ENCODE peak calls at places on chromosomes 7 and 10, in ten cellular contexts. O is upper lobe of right lung, R is A549, T is cardiac muscle cell, W is PC-9, H is IMR-90, U is lung, P is tibial artery, Z is stomach, V is brain microvascular endothelial cell. L is an unnamed sample.

GRCh38 chr7:130365511-130366441 is 14.5 kb upstream of the CPA1 start:
- DNase-seq in V (no peak), T (peak), U (no peak), Z (peak), O (no peak), W (no peak), P (peak), R (no peak), H (peak), L (peak)

GRCh38 chr10:12844796-12845524 is 156.6 kb downstream of the CCDC3 start:
- DNase-seq in W (peak), P (peak), Z (no peak), R (peak), O (no peak), T (peak), U (no peak), H (peak), V (peak), L (no peak)

GRCh38 chr10:112124859-112125258 is 58.7 kb downstream of the GPAM start:
- DNase-seq in V (no peak), R (no peak), O (no peak), T (no peak), P (no peak), H (no peak), W (no peak), Z (no peak), U (no peak), L (no peak)

GRCh38 chr7:131880078-131880477 is 323.6 kb upstream of the PODXL start:
- DNase-seq in P (no peak), Z (no peak), R (no peak), U (no peak), W (no peak), T (no peak), H (no peak), V (no peak), O (no peak), L (no peak)

GRCh38 chr7:123070702-123071286 is 75.3 kb upstream of the TAS2R16 start:
- DNase-seq in T (peak), R (peak), O (no peak), U (no peak), W (peak), P (no peak), V (peak), H (no peak), Z (no peak), L (no peak)

GRCh38 chr10:108597031-108597430 is 1326.3 kb downstream of the XPNPEP1 start:
- DNase-seq in H (no peak), W (no peak), Z (no peak), O (no peak), T (peak), U (no peak), V (no peak), P (no peak), R (no peak), L (no peak)

GRCh38 chr10:51892965-51893658 is 193.7 kb upstream of the CSTF2T start:
- DNase-seq in H (peak), O (no peak), Z (no peak), T (peak), P (no peak), U (no peak), R (peak), V (peak), W (no peak), L (peak)

GRCh38 chr10:3526721-3527120 is 258.3 kb downstream of the KLF6 start:
- DNase-seq in W (no peak), O (no peak), Z (no peak), T (peak), H (peak), U (no peak), R (no peak), P (no peak), V (peak), L (no peak)

GRCh38 chr10:5618829-5619228 is 47.6 kb downstream of the ASB13 start:
- DNase-seq in T (peak), R (no peak), Z (no peak), P (peak), H (no peak), O (no peak), U (no peak), V (no peak), W (no peak), L (no peak)

GRCh38 chr7:104898434-104898833 is 115.6 kb upstream of the KMT2E start:
- DNase-seq in P (no peak), Z (no peak), T (no peak), O (no peak), U (no peak), V (no peak), H (no peak), W (no peak), R (no peak), L (no peak)

GRCh38 chr10:121627810-121628209 is 29.6 kb upstream of the FGFR2 start:
- DNase-seq in R (no peak), Z (no peak), U (no peak), H (no peak), P (peak), V (no peak), T (no peak), O (no peak), W (no peak), L (no peak)

GRCh38 chr10:80110986-80111385 is 21.5 kb upstream of the PLAC9 start:
- DNase-seq in U (no peak), Z (no peak), H (no peak), R (no peak), T (peak), O (no peak), P (no peak), V (no peak), W (no peak), L (no peak)

GRCh38 chr7:6160191-6160623 is 112.2 kb downstream of the CYTH3 start:
- DNase-seq in T (peak), U (peak), H (peak), W (peak), Z (peak), V (peak), R (peak), O (peak), P (peak), L (peak)

GRCh38 chr7:14233026-14233897 is 243.8 kb upstream of the ETV1 start:
- DNase-seq in H (peak), R (no peak), T (peak), P (no peak), U (no peak), O (no peak), Z (no peak), V (peak), W (peak), L (no peak)

GRCh38 chr10:133257489-133258065 is 19.1 kb downstream of the ADAM8 start:
- DNase-seq in H (no peak), T (peak), O (peak), U (peak), Z (peak), W (peak), V (no peak), P (peak), R (peak), L (peak)

GRCh38 chr7:133040178-133040577 is 41.7 kb downstream of the CHCHD3 start:
- DNase-seq in R (no peak), Z (no peak), T (no peak), V (no peak), W (no peak), P (no peak), H (no peak), U (no peak), O (no peak), L (no peak)

GRCh38 chr10:43390791-43391190 is 18.2 kb downstream of the HNRNPF start:
- DNase-seq in R (peak), P (no peak), W (no peak), T (peak), V (peak), O (no peak), Z (no peak), U (no peak), H (peak), L (peak)

GRCh38 chr10:62590305-62590704 is 214.2 kb upstream of the ADO start:
- DNase-seq in O (no peak), W (no peak), T (no peak), U (no peak), H (peak), Z (no peak), P (no peak), V (no peak), R (no peak), L (no peak)

GRCh38 chr10:15485684-15486316 is 114.7 kb upstream of the FAM171A1 start:
- DNase-seq in V (peak), P (peak), U (peak), O (no peak), R (no peak), Z (no peak), H (no peak), W (no peak), T (peak), L (no peak)

GRCh38 chr10:96416643-96417042 is 57.8 kb upstream of the OPALIN start:
- DNase-seq in W (no peak), P (no peak), Z (no peak), V (no peak), O (no peak), T (peak), H (no peak), U (peak), R (no peak), L (no peak)

GRCh38 chr7:94509879-94510581 is 421 bp downstream of the CASD1 start:
- DNase-seq in H (peak), Z (peak), W (peak), O (peak), V (peak), R (peak), T (peak), P (peak), U (peak), L (peak)

GRCh38 chr10:19142967-19143366 is 94.4 kb downstream of the MALRD1 start:
- DNase-seq in P (no peak), T (no peak), R (no peak), W (no peak), U (no peak), H (no peak), Z (no peak), O (no peak), V (no peak), L (no peak)

GRCh38 chr7:99563650-99564049 is 5.2 kb downstream of the ZNF655 start:
- DNase-seq in R (peak), P (no peak), V (peak), Z (no peak), T (peak), W (peak), U (no peak), O (no peak), H (peak), L (no peak)

GRCh38 chr7:47314728-47315601 is 266.9 kb downstream of the TNS3 start:
- DNase-seq in R (no peak), V (peak), H (peak), P (no peak), W (no peak), Z (no peak), U (no peak), O (no peak), T (peak), L (no peak)

GRCh38 chr10:58851606-58852005 is 324.8 kb upstream of the PHYHIPL start:
- DNase-seq in U (no peak), O (no peak), Z (no peak), R (no peak), W (no peak), H (peak), V (peak), P (no peak), T (no peak), L (no peak)

GRCh38 chr7:152761116-152761748 is 1.7 kb downstream of the ACTR3B start:
- DNase-seq in Z (no peak), H (peak), V (peak), W (no peak), O (no peak), R (no peak), P (no peak), T (no peak), U (no peak), L (no peak)

GRCh38 chr7:151433721-151434400 is 6.1 kb downstream of the CRYGN start:
- DNase-seq in T (no peak), V (no peak), O (peak), H (no peak), W (no peak), U (no peak), Z (no peak), R (no peak), P (no peak), L (no peak)

GRCh38 chr7:101018271-101019167 is 1.4 kb upstream of the MUC17 start:
- DNase-seq in R (peak), Z (no peak), P (no peak), H (no peak), V (no peak), T (no peak), O (no peak), U (no peak), W (no peak), L (no peak)

GRCh38 chr7:45575501-45576248 is 1.5 kb downstream of the ADCY1 start:
- DNase-seq in U (no peak), R (no peak), W (no peak), O (no peak), V (no peak), H (no peak), T (no peak), Z (no peak), P (peak), L (no peak)

GRCh38 chr7:101465131-101465530 is 102.5 kb downstream of the COL26A1 start:
- DNase-seq in P (no peak), H (no peak), Z (no peak), O (no peak), U (no peak), R (no peak), T (no peak), W (no peak), V (no peak), L (no peak)

GRCh38 chr10:35409094-35409582 is 72.8 kb downstream of the CCNY start:
- DNase-seq in V (peak), Z (no peak), H (peak), O (no peak), W (peak), R (no peak), T (peak), P (no peak), U (no peak), L (no peak)

GRCh38 chr7:144378651-144379050 is 23.4 kb downstream of the ARHGEF5 start:
- DNase-seq in H (no peak), R (no peak), Z (no peak), W (no peak), U (no peak), P (peak), V (no peak), T (no peak), O (no peak), L (no peak)

GRCh38 chr10:112842832-112843360 is 107.2 kb upstream of the TCF7L2 start:
- DNase-seq in Z (no peak), H (peak), P (no peak), U (no peak), R (no peak), O (no peak), W (no peak), V (peak), T (peak), L (no peak)

GRCh38 chr7:79785556-79785955 is 332.1 kb upstream of the MAGI2 start:
- DNase-seq in H (peak), V (no peak), W (no peak), T (no peak), U (no peak), P (no peak), R (no peak), O (no peak), Z (no peak), L (no peak)

GRCh38 chr10:86234553-86235270 is 131.9 kb downstream of the GRID1 start:
- DNase-seq in V (no peak), R (no peak), O (no peak), W (no peak), T (no peak), H (no peak), Z (no peak), U (no peak), P (no peak), L (no peak)

GRCh38 chr7:155190608-155191536 is 106.8 kb upstream of the INSIG1 start:
- DNase-seq in U (peak), O (no peak), W (peak), R (peak), V (peak), Z (peak), H (no peak), P (no peak), T (peak), L (peak)

GRCh38 chr7:67713651-67714050 is 717.0 kb downstream of the TYW1 start:
- DNase-seq in V (no peak), P (no peak), Z (no peak), O (no peak), U (no peak), R (no peak), T (no peak), W (no peak), H (no peak), L (no peak)

GRCh38 chr7:158067219-158067930 is 520.2 kb downstream of the PTPRN2 start:
- DNase-seq in U (no peak), H (no peak), T (no peak), Z (no peak), V (no peak), O (peak), R (no peak), W (no peak), P (no peak), L (no peak)

GRCh38 chr10:104041891-104042535 is 43.7 kb downstream of the COL17A1 start:
- DNase-seq in Z (no peak), W (no peak), T (no peak), O (no peak), P (no peak), H (no peak), U (no peak), R (no peak), V (no peak), L (no peak)

GRCh38 chr10:104043854-104044253 is 41.8 kb downstream of the COL17A1 start:
- DNase-seq in W (no peak), P (no peak), T (no peak), R (no peak), V (no peak), Z (no peak), O (no peak), U (no peak), H (no peak), L (no peak)

GRCh38 chr10:104043185-104043830 is 42.4 kb downstream of the COL17A1 start:
- DNase-seq in W (no peak), V (peak), Z (no peak), H (no peak), R (no peak), P (no peak), T (no peak), O (no peak), U (no peak), L (no peak)

GRCh38 chr10:104046651-104047050 is 39.0 kb downstream of the COL17A1 start:
- DNase-seq in P (no peak), H (no peak), V (no peak), R (no peak), Z (no peak), T (no peak), O (no peak), U (no peak), W (no peak), L (no peak)

GRCh38 chr10:104045151-104046089 is 40.3 kb downstream of the COL17A1 start:
- DNase-seq in U (peak), R (peak), Z (peak), P (no peak), T (peak), V (peak), W (peak), H (peak), O (no peak), L (peak)
- TF ChIP-seq CTCF in U (no peak), R (peak), Z (peak), P (peak), T (peak), V (peak), W (peak), H (peak), O (peak), L (peak)

DNA sequence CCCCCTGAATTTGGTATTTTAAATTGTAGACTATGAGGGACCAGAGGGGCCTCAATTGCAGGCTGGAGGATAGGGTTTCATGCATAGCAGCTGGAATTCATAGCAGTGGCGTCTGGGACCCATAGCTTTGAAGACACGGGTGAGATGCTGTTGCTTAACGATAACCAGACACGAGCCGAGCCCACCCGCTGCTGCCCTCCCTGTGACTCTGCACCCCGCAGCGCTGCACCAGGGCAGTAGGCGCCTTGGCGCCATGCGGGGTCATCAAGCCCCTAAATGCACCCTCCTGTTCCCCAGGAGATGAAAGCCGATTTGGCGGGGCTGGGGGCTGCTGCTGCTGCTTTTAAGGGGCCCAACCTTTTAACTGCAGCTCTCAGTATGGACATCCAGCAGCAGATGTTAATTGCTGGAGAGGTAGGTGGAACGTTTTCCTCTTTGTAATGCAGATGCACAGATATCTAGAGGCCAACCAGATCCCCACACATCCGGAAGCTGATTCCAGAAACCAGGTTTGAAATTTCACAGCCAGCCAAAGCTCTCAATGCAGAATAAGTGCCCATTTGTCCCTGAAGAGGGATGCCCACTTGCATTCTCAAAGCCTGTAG is 62.1 kb downstream of the EEPD1 start:
- DNase-seq in V (no peak), P (no peak), O (no peak), W (no peak), Z (no peak), T (no peak), R (no peak), H (no peak), U (no peak), L (no peak)
- H3K27ac ChIP-seq in V (no peak), P (no peak), O (no peak), W (no peak), Z (peak), T (peak), R (no peak), H (no peak), U (no peak), L (no peak)

GRCh38 chr10:83995932-83996331 is 143.4 kb upstream of the GHITM start:
- DNase-seq in V (no peak), W (no peak), P (no peak), R (no peak), O (no peak), U (no peak), Z (no peak), H (no peak), T (no peak), L (no peak)
- H3K4me3 ChIP-seq in V (no peak), W (no peak), P (no peak), R (no peak), O (no peak), U (no peak), Z (no peak), H (no peak), T (no peak), L (no peak)

GRCh38 chr7:23074443-23075244 is 30.9 kb upstream of the KLHL7 start:
- DNase-seq in Z (no peak), V (no peak), W (no peak), O (no peak), P (no peak), U (no peak), R (no peak), T (peak), H (peak), L (no peak)

GRCh38 chr7:23076774-23077173 is 28.8 kb upstream of the KLHL7 start:
- DNase-seq in W (no peak), P (no peak), V (no peak), T (no peak), H (no peak), O (no peak), U (no peak), Z (no peak), R (no peak), L (no peak)

GRCh38 chr7:23075571-23075970 is 30.0 kb upstream of the KLHL7 start:
- DNase-seq in P (no peak), U (no peak), R (no peak), Z (no peak), O (no peak), V (no peak), H (no peak), W (no peak), T (no peak), L (no peak)

GRCh38 chr7:23072916-23073315 is 32.7 kb upstream of the KLHL7 start:
- DNase-seq in W (no peak), P (no peak), Z (no peak), T (no peak), H (no peak), R (no peak), O (no peak), V (no peak), U (no peak), L (no peak)

GRCh38 chr7:23072043-23072442 is 33.5 kb upstream of the KLHL7 start:
- DNase-seq in R (peak), O (no peak), Z (no peak), V (no peak), U (no peak), W (no peak), P (no peak), T (peak), H (peak), L (no peak)
- TF ChIP-seq CTCF in R (peak), O (peak), Z (no peak), V (peak), U (no peak), W (no peak), P (no peak), T (peak), H (peak), L (no peak)

GRCh38 chr10:110206988-110207804 is at the start of gene MXI1:
- DNase-seq in R (peak), P (peak), V (peak), Z (peak), U (peak), H (peak), T (peak), W (peak), O (peak), L (peak)
- H3K27ac ChIP-seq in R (peak), P (peak), V (no peak), Z (peak), U (peak), H (peak), T (peak), W (no peak), O (peak), L (peak)